ENCODE peak calls at places on chromosomes 4 and X, in four cellular contexts. Y, H, N and V are unnamed samples.

GRCh38 chr4:108839333-108839732 is 76.5 kb upstream of the ETNPPL start:
- DNase-seq in N (no peak), H (no peak), Y (no peak), V (no peak)

GRCh38 chr4:134628074-134628473 is 426.5 kb upstream of the PABPC4L start:
- DNase-seq in H (no peak), N (no peak), Y (no peak), V (no peak)

GRCh38 chr4:22625301-22625700 is 67.4 kb upstream of the GBA3 start:
- DNase-seq in H (no peak), N (no peak), Y (no peak), V (peak; percentile 7)

GRCh38 chr4:8500966-8501365 is 60.4 kb downstream of the TRMT44 start:
- DNase-seq in H (no peak), N (no peak), Y (no peak), V (no peak)

GRCh38 chr4:13481569-13481968 is 2.6 kb downstream of the RAB28 start:
- DNase-seq in Y (peak; percentile 1), H (no peak), N (no peak), V (peak; percentile 37)

GRCh38 chr4:144748814-144749555 is 103.0 kb downstream of the HHIP start:
- DNase-seq in Y (no peak), N (no peak), H (no peak), V (no peak)

GRCh38 chr4:73019462-73020047 is 50.0 kb downstream of the COX18 start:
- DNase-seq in Y (peak; percentile 30), N (peak; percentile 21), H (peak; percentile 48), V (peak; percentile 9)

GRCh38 chr4:26861434-26862186 is 969 bp downstream of the STIM2 start:
- DNase-seq in Y (peak; percentile 28), N (peak; percentile 85), H (peak; percentile 48), V (peak; percentile 79)

GRCh38 chrX:155880586-155881157 is 473 bp upstream of the VAMP7 start:
- DNase-seq in Y (no peak), H (no peak), N (no peak), V (no peak)

GRCh38 chr4:77354550-77354949 is 197.5 kb downstream of the CCNG2 start:
- DNase-seq in N (no peak), Y (no peak), H (no peak), V (no peak)

GRCh38 chrX:71210829-71211228 is 12.2 kb upstream of the GJB1 start:
- DNase-seq in Y (peak; percentile 3), H (peak; percentile 52), N (no peak), V (peak; percentile 66)

GRCh38 chr4:140153744-140154571 is at the start of gene MAML3:
- DNase-seq in N (peak; percentile 89), H (peak; percentile 78), Y (peak; percentile 82), V (peak; percentile 99)

GRCh38 chr4:110049951-110050925 is 137.6 kb downstream of the EGF start:
- DNase-seq in H (peak; percentile 60), Y (peak; percentile 45), N (peak; percentile 72), V (peak; percentile 32)

GRCh38 chr4:112626228-112626627 is 10.5 kb downstream of the ZGRF1 start:
- DNase-seq in N (no peak), H (no peak), Y (no peak), V (no peak)

GRCh38 chr4:168666531-168666930 is 169.7 kb downstream of the PALLD start:
- DNase-seq in H (peak; percentile 23), N (no peak), Y (no peak), V (peak; percentile 34)

GRCh38 chr4:3074846-3075651 is 568 bp downstream of the HTT start:
- DNase-seq in N (peak; percentile 57), Y (peak; percentile 17), H (peak; percentile 76), V (peak; percentile 37)

GRCh38 chr4:122423246-122423645 is 33.3 kb downstream of the IL2 start:
- DNase-seq in H (no peak), Y (peak; percentile 18), N (no peak), V (peak; percentile 4)

GRCh38 chr4:139535852-139536234 is 20.2 kb downstream of the SETD7 start:
- DNase-seq in Y (no peak), H (no peak), N (no peak), V (no peak)

GRCh38 chrX:17773221-17773876 is 36.1 kb downstream of the SCML1 start:
- DNase-seq in Y (no peak), N (no peak), H (no peak), V (no peak)

GRCh38 chrX:20212486-20213089 is 54.1 kb downstream of the RPS6KA3 start:
- DNase-seq in Y (no peak), H (no peak), N (no peak), V (no peak)

GRCh38 chrX:11481035-11481434 is 184.7 kb downstream of the ARHGAP6 start:
- DNase-seq in N (no peak), Y (no peak), H (no peak), V (no peak)

GRCh38 chr4:3863841-3864734 is 97.9 kb downstream of the ADRA2C start:
- DNase-seq in N (no peak), Y (no peak), H (no peak), V (no peak)

GRCh38 chrX:118756111-118756510 is 28.7 kb downstream of the IL13RA1 start:
- DNase-seq in H (no peak), N (no peak), Y (no peak), V (no peak)

GRCh38 chrX:38754102-38754790 is 47.0 kb upstream of the MID1IP1 start:
- DNase-seq in N (peak; percentile 37), H (peak; percentile 60), Y (peak; percentile 47), V (peak; percentile 76)

GRCh38 chr4:6012200-6012599 is 6.0 kb downstream of the C4orf50 start:
- DNase-seq in Y (no peak), H (no peak), N (no peak), V (no peak)

GRCh38 chrX:26160301-26160700 is at the start of gene MAGEB6B:
- DNase-seq in Y (no peak), N (no peak), H (no peak), V (no peak)

GRCh38 chrX:13845721-13846378 is 29.0 kb upstream of the GPM6B start:
- DNase-seq in Y (peak; percentile 24), N (no peak), H (no peak), V (peak; percentile 64)

GRCh38 chrX:1351981-1352714 is 15.6 kb downstream of the IL3RA start:
- DNase-seq in Y (no peak), N (no peak), H (no peak), V (no peak)

GRCh38 chrX:15468036-15468435 is 25.1 kb downstream of the PIR start:
- DNase-seq in H (peak; percentile 53), N (no peak), Y (peak; percentile 49), V (peak; percentile 64)